ENCODE peak calls at places on chromosomes 16 and 17, in six cellular contexts. H is CD8-positive, alpha-beta T cell; Y is heart left ventricle; G is natural killer cell; S is fibroblast of lung; F is omental fat pad. U is an unnamed sample.

GRCh38 chr17:48997103-48997826 is at the start of gene IGF2BP1:
- DNase-seq in H (no peak), Y (no peak), G (peak), S (peak), F (no peak), U (peak)

GRCh38 chr17:43673516-43674323 is 12.0 kb upstream of the MEOX1 start:
- DNase-seq in H (peak), Y (peak), G (peak), S (peak), F (peak), U (peak)

GRCh38 chr17:17837966-17838962 is 1.5 kb upstream of the SREBF1 start:
- DNase-seq in H (no peak), Y (peak), G (no peak), S (peak), F (no peak), U (no peak)

GRCh38 chr16:87956771-87957279 is 5.6 kb downstream of the BANP start:
- DNase-seq in H (no peak), Y (no peak), G (no peak), S (peak), F (no peak), U (peak)

GRCh38 chr16:49492090-49492801 is 118.6 kb downstream of the C16orf78 start:
- DNase-seq in H (no peak), Y (peak), G (peak), S (no peak), F (no peak), U (peak)

GRCh38 chr16:51125992-51126391 is 25.1 kb downstream of the SALL1 start:
- DNase-seq in H (no peak), Y (no peak), G (no peak), S (no peak), F (no peak), U (no peak)

GRCh38 chr17:49513616-49514373 is 18.7 kb downstream of the NGFR start:
- DNase-seq in H (no peak), Y (peak), G (no peak), S (no peak), F (no peak), U (no peak)

GRCh38 chr17:61710546-61710945 is 119.5 kb upstream of the NACA2 start:
- DNase-seq in H (no peak), Y (no peak), G (no peak), S (no peak), F (no peak), U (no peak)

GRCh38 chr17:77521076-77521475 is 380.3 kb downstream of the SEC14L1 start:
- DNase-seq in H (no peak), Y (no peak), G (no peak), S (no peak), F (no peak), U (no peak)

GRCh38 chr16:3800477-3801270 is 79.8 kb downstream of the CREBBP start:
- DNase-seq in H (no peak), Y (no peak), G (no peak), S (no peak), F (no peak), U (no peak)

GRCh38 chr16:521381-522210 is 5.9 kb upstream of the CAPN15 start:
- DNase-seq in H (no peak), Y (no peak), G (no peak), S (no peak), F (no peak), U (no peak)

GRCh38 chr16:86919531-86920305 is 341.4 kb downstream of the FOXL1 start:
- DNase-seq in H (no peak), Y (no peak), G (no peak), S (no peak), F (no peak), U (no peak)

GRCh38 chr17:61458491-61459433 is 6.5 kb downstream of the TBX4 start:
- DNase-seq in H (no peak), Y (no peak), G (no peak), S (no peak), F (no peak), U (no peak)

GRCh38 chr16:84893849-84894599 is 74.2 kb downstream of the CRISPLD2 start:
- DNase-seq in H (no peak), Y (no peak), G (no peak), S (peak), F (no peak), U (peak)
- TF ChIP-seq CTCF in H (no peak), Y (no peak), G (no peak), S (no peak), F (no peak), U (no peak)

GRCh38 chr17:11803635-11804034 is 193.6 kb downstream of the ZNF18 start:
- DNase-seq in H (no peak), Y (no peak), G (no peak), S (no peak), F (no peak), U (no peak)

GRCh38 chr17:11795906-11796305 is 197.6 kb downstream of the DNAH9 start:
- DNase-seq in H (no peak), Y (no peak), G (no peak), S (no peak), F (no peak), U (no peak)

GRCh38 chr17:11803226-11803625 is 194.0 kb downstream of the ZNF18 start:
- DNase-seq in H (no peak), Y (no peak), G (no peak), S (no peak), F (no peak), U (no peak)

DNA sequence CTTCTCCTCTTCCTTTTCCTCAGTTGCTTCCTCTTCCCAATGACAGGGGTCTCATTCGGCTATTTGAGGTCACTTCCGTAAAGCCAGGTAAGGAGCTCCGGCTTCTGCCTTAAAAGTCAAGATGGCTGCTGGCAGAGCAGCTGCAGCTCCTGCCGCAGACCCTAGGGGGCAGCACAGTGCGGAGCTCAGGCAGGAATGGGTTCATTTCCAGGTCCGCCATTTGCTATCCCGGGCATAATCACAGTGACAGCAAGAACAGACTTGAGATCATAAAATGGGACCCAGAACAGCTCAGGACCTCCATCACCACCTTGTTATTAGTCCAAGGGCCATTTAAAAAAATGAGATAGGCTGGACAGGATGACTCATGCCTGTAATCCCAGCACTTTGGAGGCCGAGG is 199.5 kb downstream of the ZNF18 start:
- DNase-seq in H (no peak), Y (no peak), G (no peak), S (no peak), F (no peak), U (no peak)
- TF ChIP-seq CTCF in H (no peak), Y (no peak), G (no peak), S (no peak), F (no peak), U (no peak)

DNA sequence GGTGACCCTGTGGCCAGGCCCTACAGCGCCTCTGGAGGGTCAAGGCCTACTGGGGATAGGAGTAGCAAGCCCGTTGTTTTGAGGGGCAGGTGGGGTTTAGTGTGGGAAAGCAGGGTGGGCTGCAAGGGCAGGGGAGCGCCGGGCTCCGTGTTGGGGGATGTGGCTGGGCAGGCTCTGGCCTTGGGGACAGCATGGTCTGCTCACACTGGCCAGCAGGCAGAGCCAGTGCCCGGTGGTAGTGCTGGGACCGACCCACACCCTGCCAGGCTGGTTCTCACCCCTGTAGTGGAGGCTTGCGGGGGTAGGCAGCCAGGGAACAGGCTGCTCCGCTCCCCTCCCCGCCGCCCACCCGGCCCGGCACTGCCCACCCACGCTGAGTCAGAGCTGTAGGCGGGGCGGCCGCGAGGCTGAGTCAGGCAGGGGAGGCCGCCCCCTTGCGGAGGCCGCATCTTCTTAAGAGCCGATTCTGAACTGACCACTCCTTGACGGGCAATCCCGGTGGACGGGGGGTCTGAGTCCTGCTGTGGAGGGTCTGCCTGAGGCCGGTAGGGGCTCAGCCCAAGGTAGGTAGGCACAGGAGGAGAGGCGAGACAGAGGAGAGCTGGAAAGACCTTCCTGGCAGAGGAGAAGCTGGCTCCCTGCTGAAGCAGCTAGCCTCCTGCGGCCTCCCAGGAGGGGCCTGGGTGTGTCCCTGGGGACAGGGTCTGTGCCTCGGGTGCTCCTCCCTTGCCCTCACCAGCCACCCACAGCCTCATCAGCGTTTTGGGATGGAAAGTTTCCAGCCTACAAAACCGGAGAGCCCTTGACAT is 62.4 kb downstream of the BAIAP2 start:
- DNase-seq in H (peak), Y (peak), G (peak), S (peak), F (peak), U (peak)
- TF ChIP-seq CTCF in H (peak), Y (peak), G (no peak), S (peak), F (no peak), U (peak)

DNA sequence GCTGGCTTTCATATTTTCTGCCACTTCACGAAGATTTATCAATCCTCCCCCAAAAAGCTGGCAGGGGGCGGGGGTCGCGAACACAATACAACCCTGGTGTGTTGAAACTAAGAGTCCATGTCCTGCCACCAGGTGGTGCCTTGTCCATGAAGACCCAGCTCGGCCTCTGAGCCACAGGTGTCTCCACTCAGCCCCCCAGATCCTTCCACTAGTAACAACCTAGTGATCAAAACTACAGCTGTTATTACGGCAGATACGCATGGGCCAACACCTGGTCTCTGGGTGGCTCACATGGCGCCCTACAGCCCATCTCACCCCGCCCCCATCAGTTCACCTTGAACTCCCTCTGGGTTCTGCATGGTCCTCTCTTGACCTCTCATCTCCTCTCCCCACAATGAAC is 27.7 kb downstream of the USP7 start:
- DNase-seq in H (no peak), Y (no peak), G (no peak), S (no peak), F (no peak), U (no peak)
- TF ChIP-seq CTCF in H (no peak), Y (no peak), G (no peak), S (peak), F (no peak), U (peak)